ENCODE peak calls at places on chromosomes 6 and 20, in six cellular contexts. One of them, this sample, is unnamed.

GRCh38 chr6:46935687-46936086 is 13.9 kb upstream of the ADGRF5 start:
- DNase-seq in K562: no peak
- DNase-seq in breast epithelium: no peak
- DNase-seq in NB4: no peak
- DNase-seq in A549: no peak
- DNase-seq in body of pancreas: no peak
- DNase-seq in this sample: no peak

GRCh38 chr6:41614713-41615112 is 23.6 kb upstream of the MDFI start:
- DNase-seq in NB4: no peak
- DNase-seq in body of pancreas: no peak
- DNase-seq in breast epithelium: no peak
- DNase-seq in K562: no peak
- DNase-seq in A549: no peak
- DNase-seq in this sample: no peak

GRCh38 chr6:14665827-14666724 is 548.5 kb downstream of the CD83 start:
- DNase-seq in breast epithelium: no peak
- DNase-seq in A549: no peak
- DNase-seq in K562: peak
- DNase-seq in NB4: peak
- DNase-seq in body of pancreas: no peak
- DNase-seq in this sample: no peak

GRCh38 chr6:32146287-32146686 is 5.5 kb downstream of the PRRT1 start:
- DNase-seq in body of pancreas: no peak
- DNase-seq in A549: no peak
- DNase-seq in breast epithelium: no peak
- DNase-seq in K562: no peak
- DNase-seq in NB4: no peak
- DNase-seq in this sample: no peak

GRCh38 chr6:17974570-17975368 is 12.7 kb downstream of the KIF13A start:
- DNase-seq in breast epithelium: no peak
- DNase-seq in A549: no peak
- DNase-seq in body of pancreas: no peak
- DNase-seq in K562: no peak
- DNase-seq in NB4: no peak
- DNase-seq in this sample: no peak

GRCh38 chr6:79984261-79984660 is 20.2 kb upstream of the TTK start:
- DNase-seq in K562: no peak
- DNase-seq in NB4: peak
- DNase-seq in breast epithelium: no peak
- DNase-seq in body of pancreas: no peak
- DNase-seq in A549: no peak
- DNase-seq in this sample: no peak

GRCh38 chr6:145247677-145248419 is 487.5 kb downstream of the EPM2A start:
- DNase-seq in K562: no peak
- DNase-seq in breast epithelium: no peak
- DNase-seq in NB4: peak
- DNase-seq in body of pancreas: no peak
- DNase-seq in A549: peak
- DNase-seq in this sample: no peak

GRCh38 chr6:1619666-1620503 is 10.2 kb downstream of the FOXC1 start:
- DNase-seq in NB4: no peak
- DNase-seq in breast epithelium: no peak
- DNase-seq in A549: no peak
- DNase-seq in K562: no peak
- DNase-seq in body of pancreas: no peak
- DNase-seq in this sample: no peak

GRCh38 chr20:57392130-57392445 is 892 bp downstream of the RBM38 start:
- DNase-seq in breast epithelium: no peak
- DNase-seq in A549: peak
- DNase-seq in NB4: peak
- DNase-seq in body of pancreas: no peak
- DNase-seq in K562: no peak
- DNase-seq in this sample: no peak

GRCh38 chr20:8156603-8157079 is 24.6 kb downstream of the PLCB1 start:
- DNase-seq in NB4: peak
- DNase-seq in body of pancreas: no peak
- DNase-seq in breast epithelium: no peak
- DNase-seq in A549: peak
- DNase-seq in K562: no peak
- DNase-seq in this sample: no peak

GRCh38 chr6:113065606-113066005 is 718.5 kb downstream of the RFPL4B start:
- DNase-seq in body of pancreas: no peak
- DNase-seq in breast epithelium: no peak
- DNase-seq in K562: no peak
- DNase-seq in A549: no peak
- DNase-seq in NB4: no peak
- DNase-seq in this sample: no peak

GRCh38 chr6:43455034-43455747 is at the start of gene DLK2:
- DNase-seq in NB4: no peak
- DNase-seq in breast epithelium: no peak
- DNase-seq in A549: peak
- DNase-seq in K562: peak
- DNase-seq in body of pancreas: no peak
- DNase-seq in this sample: peak

GRCh38 chr6:56745971-56746370 is 103.3 kb upstream of the DST start:
- DNase-seq in NB4: no peak
- DNase-seq in body of pancreas: no peak
- DNase-seq in breast epithelium: no peak
- DNase-seq in K562: no peak
- DNase-seq in A549: no peak
- DNase-seq in this sample: no peak

GRCh38 chr6:84979541-84979940 is 215.1 kb upstream of the TBX18 start:
- DNase-seq in A549: no peak
- DNase-seq in K562: no peak
- DNase-seq in body of pancreas: no peak
- DNase-seq in NB4: no peak
- DNase-seq in breast epithelium: no peak
- DNase-seq in this sample: no peak

GRCh38 chr20:60968853-60969720 is 283.0 kb upstream of the CDH4 start:
- DNase-seq in A549: no peak
- DNase-seq in K562: no peak
- DNase-seq in breast epithelium: no peak
- DNase-seq in body of pancreas: no peak
- DNase-seq in NB4: no peak
- DNase-seq in this sample: no peak

GRCh38 chr6:96716221-96716620 is 121.1 kb downstream of the GPR63 start:
- DNase-seq in K562: no peak
- DNase-seq in body of pancreas: no peak
- DNase-seq in A549: no peak
- DNase-seq in NB4: peak
- DNase-seq in breast epithelium: no peak
- DNase-seq in this sample: no peak

GRCh38 chr6:87907521-87907920 is 140.1 kb upstream of the SPACA1 start:
- DNase-seq in NB4: peak
- DNase-seq in A549: no peak
- DNase-seq in breast epithelium: no peak
- DNase-seq in body of pancreas: no peak
- DNase-seq in K562: no peak
- DNase-seq in this sample: no peak

GRCh38 chr6:144259988-144260387 is 25.1 kb upstream of the UTRN start:
- DNase-seq in K562: no peak
- DNase-seq in A549: no peak
- DNase-seq in body of pancreas: no peak
- DNase-seq in breast epithelium: no peak
- DNase-seq in NB4: no peak
- DNase-seq in this sample: no peak

GRCh38 chr20:20837574-20838021 is 125.2 kb upstream of the RALGAPA2 start:
- DNase-seq in A549: peak
- DNase-seq in NB4: peak
- DNase-seq in breast epithelium: no peak
- DNase-seq in K562: peak
- DNase-seq in body of pancreas: peak
- DNase-seq in this sample: no peak

GRCh38 chr6:1538810-1539482 is 70.8 kb upstream of the FOXC1 start:
- DNase-seq in body of pancreas: no peak
- DNase-seq in NB4: no peak
- DNase-seq in breast epithelium: no peak
- DNase-seq in A549: no peak
- DNase-seq in K562: no peak
- DNase-seq in this sample: no peak

GRCh38 chr20:34532320-34532719 is 16.1 kb downstream of the DYNLRB1 start:
- DNase-seq in body of pancreas: no peak
- DNase-seq in K562: no peak
- DNase-seq in NB4: no peak
- DNase-seq in A549: no peak
- DNase-seq in breast epithelium: no peak
- DNase-seq in this sample: no peak

GRCh38 chr20:62507323-62507722 is 31.5 kb upstream of the GATA5 start:
- DNase-seq in NB4: no peak
- DNase-seq in breast epithelium: no peak
- DNase-seq in K562: peak
- DNase-seq in body of pancreas: no peak
- DNase-seq in A549: no peak
- DNase-seq in this sample: no peak

GRCh38 chr20:14526891-14527290 is 189.5 kb upstream of the FLRT3 start:
- DNase-seq in breast epithelium: no peak
- DNase-seq in body of pancreas: no peak
- DNase-seq in K562: no peak
- DNase-seq in NB4: no peak
- DNase-seq in A549: no peak
- DNase-seq in this sample: no peak

GRCh38 chr20:19073584-19074198 is 138.8 kb upstream of the SLC24A3 start:
- DNase-seq in NB4: peak
- DNase-seq in K562: peak
- DNase-seq in body of pancreas: no peak
- DNase-seq in breast epithelium: no peak
- DNase-seq in A549: peak
- DNase-seq in this sample: no peak

DNA sequence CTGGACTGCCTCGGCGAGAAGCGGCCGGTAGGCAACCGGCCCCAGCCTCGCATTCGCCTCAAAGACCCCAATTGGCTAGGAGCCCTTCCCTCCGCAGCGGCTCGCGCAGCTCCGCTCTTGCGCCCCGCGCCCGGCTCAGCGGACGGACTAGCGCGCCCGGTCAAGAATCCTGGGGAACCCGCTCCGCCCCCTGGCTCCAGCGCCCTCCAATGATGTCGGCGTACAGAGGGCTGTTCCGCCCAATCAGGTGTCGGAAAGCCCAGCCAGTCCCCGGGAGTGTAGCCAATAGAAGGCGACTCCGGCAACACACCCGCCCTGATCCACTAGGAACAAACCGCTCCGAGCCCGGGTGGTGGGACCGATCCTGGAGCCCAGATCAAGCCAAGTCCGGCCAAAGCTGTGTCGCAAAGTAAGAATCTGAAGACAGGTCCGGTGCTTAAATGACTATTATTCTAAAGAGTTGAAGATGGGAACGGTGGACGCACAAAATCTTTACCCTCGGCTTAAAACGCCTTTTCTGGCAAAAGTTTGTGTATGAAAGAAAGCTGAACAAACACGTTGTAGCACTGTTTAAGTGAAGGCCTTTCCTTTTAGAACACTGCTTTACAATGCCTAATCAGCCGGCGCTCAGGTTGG is 132.2 kb downstream of the OGFRL1 start:
- DNase-seq in K562: no peak
- DNase-seq in breast epithelium: peak
- DNase-seq in body of pancreas: peak
- DNase-seq in NB4: no peak
- DNase-seq in A549: peak
- DNase-seq in this sample: peak
- TF ChIP-seq POLR2A in K562: no peak
- TF ChIP-seq POLR2A in breast epithelium: peak
- TF ChIP-seq POLR2A in body of pancreas: peak
- TF ChIP-seq POLR2A in NB4: no peak
- TF ChIP-seq POLR2A in A549: peak
- TF ChIP-seq POLR2A in this sample: no peak

DNA sequence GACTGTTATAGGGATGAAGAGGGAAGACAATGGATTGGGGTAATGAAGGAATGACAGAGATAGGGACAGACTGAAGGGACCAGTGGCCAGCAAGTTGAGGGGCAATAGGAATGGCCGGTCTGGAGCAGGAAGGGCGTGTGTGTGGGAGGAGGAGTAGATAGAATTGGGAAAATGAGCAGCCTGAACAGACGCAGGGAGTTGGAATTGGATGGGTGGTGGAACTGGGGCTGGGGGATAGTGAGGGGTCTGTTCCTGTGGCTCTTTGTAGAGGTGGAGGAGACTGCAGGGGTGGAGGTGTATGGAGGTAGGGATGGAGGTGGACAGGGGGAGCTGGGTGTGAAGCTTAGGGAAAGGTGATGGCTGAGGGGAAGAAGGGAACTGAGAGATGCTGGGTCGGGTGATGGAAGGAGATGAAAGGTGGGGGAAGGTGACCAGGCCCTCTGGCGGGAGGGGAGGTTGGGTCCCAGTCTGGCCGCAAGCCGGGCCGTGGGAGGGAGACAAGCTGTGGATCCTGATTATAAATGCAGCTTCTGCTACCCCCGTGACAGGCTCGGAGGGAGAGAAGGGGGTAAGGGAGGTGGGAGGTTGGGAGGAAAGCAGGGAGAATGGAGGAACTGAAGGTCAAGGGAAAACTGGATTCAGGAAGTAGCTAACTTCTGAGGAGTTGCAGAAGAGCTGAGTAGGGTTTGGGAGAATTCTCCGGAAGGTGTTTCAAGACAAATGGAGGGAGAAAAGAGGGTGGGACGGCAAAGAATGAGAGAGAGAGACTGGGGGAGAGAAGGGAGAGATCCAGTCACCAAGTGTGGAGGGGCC is 5.2 kb downstream of the SYNGAP1 start:
- DNase-seq in K562: peak
- DNase-seq in body of pancreas: no peak
- DNase-seq in NB4: no peak
- DNase-seq in breast epithelium: no peak
- DNase-seq in A549: no peak
- DNase-seq in this sample: no peak
- TF ChIP-seq POLR2A in K562: peak
- TF ChIP-seq POLR2A in body of pancreas: no peak
- TF ChIP-seq POLR2A in NB4: no peak
- TF ChIP-seq POLR2A in breast epithelium: no peak
- TF ChIP-seq POLR2A in A549: no peak
- TF ChIP-seq POLR2A in this sample: no peak

GRCh38 chr20:17969276-17969883 is 562 bp downstream of the MGME1 start:
- DNase-seq in K562: no peak
- DNase-seq in body of pancreas: peak
- DNase-seq in A549: peak
- DNase-seq in NB4: peak
- DNase-seq in breast epithelium: peak
- DNase-seq in this sample: no peak

GRCh38 chr20:17969884-17970409 is 1.1 kb downstream of the MGME1 start:
- DNase-seq in body of pancreas: no peak
- DNase-seq in K562: no peak
- DNase-seq in breast epithelium: peak
- DNase-seq in NB4: peak
- DNase-seq in A549: peak
- DNase-seq in this sample: peak

GRCh38 chr20:17966432-17967312 is 1.9 kb downstream of the SNX5 start:
- DNase-seq in body of pancreas: no peak
- DNase-seq in A549: peak
- DNase-seq in K562: no peak
- DNase-seq in breast epithelium: no peak
- DNase-seq in NB4: peak
- DNase-seq in this sample: no peak

GRCh38 chr20:17967595-17968365 is 814 bp downstream of the SNX5 start:
- DNase-seq in K562: no peak
- DNase-seq in breast epithelium: no peak
- DNase-seq in body of pancreas: no peak
- DNase-seq in NB4: peak
- DNase-seq in A549: peak
- DNase-seq in this sample: peak

GRCh38 chr20:17968366-17969275 is at the start of the genes MGME1 and SNX5:
- DNase-seq in breast epithelium: peak
- DNase-seq in NB4: peak
- DNase-seq in body of pancreas: peak
- DNase-seq in A549: peak
- DNase-seq in K562: peak
- DNase-seq in this sample: peak
- TF ChIP-seq POLR2A in breast epithelium: peak
- TF ChIP-seq POLR2A in NB4: peak
- TF ChIP-seq POLR2A in body of pancreas: peak
- TF ChIP-seq POLR2A in A549: peak
- TF ChIP-seq POLR2A in K562: peak
- TF ChIP-seq POLR2A in this sample: peak

GRCh38 chr6:33770833-33771341 is 18.0 kb downstream of the LEMD2 start:
- DNase-seq in K562: no peak
- DNase-seq in body of pancreas: no peak
- DNase-seq in breast epithelium: no peak
- DNase-seq in NB4: no peak
- DNase-seq in A549: no peak
- DNase-seq in this sample: no peak
- TF ChIP-seq POLR2A in K562: peak
- TF ChIP-seq POLR2A in body of pancreas: no peak
- TF ChIP-seq POLR2A in breast epithelium: no peak
- TF ChIP-seq POLR2A in NB4: no peak
- TF ChIP-seq POLR2A in A549: no peak
- TF ChIP-seq POLR2A in this sample: peak

This sample was measured in GM12892.